ENCODE peak calls at places on chromosomes 4 and X, in four cellular contexts. V, K, U and H are unnamed samples.

GRCh38 chr4:98377626-98378025 is 116.4 kb downstream of the RAP1GDS1 start:
- DNase-seq in V (no peak), K (no peak), U (no peak), H (no peak)

GRCh38 chrX:115367956-115368355 is 78.4 kb downstream of the LUZP4 start:
- DNase-seq in V (no peak), K (no peak), U (peak), H (no peak)

GRCh38 chr4:47468686-47469365 is 5.3 kb upstream of the COMMD8 start:
- DNase-seq in V (no peak), K (no peak), U (no peak), H (no peak)

GRCh38 chrX:70132244-70132643 is 1.0 kb upstream of the IGBP1 start:
- DNase-seq in V (no peak), K (no peak), U (peak), H (no peak)

GRCh38 chr4:26088433-26088928 is 174.5 kb downstream of the SMIM20 start:
- DNase-seq in V (peak), K (no peak), U (peak), H (no peak)

GRCh38 chrX:24561121-24561520 is 86.0 kb downstream of the PCYT1B start:
- DNase-seq in V (no peak), K (peak), U (peak), H (no peak)

GRCh38 chr4:129218355-129218754 is 122.4 kb downstream of the C4orf33 start:
- DNase-seq in V (peak), K (peak), U (peak), H (no peak)

GRCh38 chr4:157204634-157205244 is 15.8 kb upstream of the GRIA2 start:
- DNase-seq in V (peak), K (peak), U (peak), H (peak)

DNA sequence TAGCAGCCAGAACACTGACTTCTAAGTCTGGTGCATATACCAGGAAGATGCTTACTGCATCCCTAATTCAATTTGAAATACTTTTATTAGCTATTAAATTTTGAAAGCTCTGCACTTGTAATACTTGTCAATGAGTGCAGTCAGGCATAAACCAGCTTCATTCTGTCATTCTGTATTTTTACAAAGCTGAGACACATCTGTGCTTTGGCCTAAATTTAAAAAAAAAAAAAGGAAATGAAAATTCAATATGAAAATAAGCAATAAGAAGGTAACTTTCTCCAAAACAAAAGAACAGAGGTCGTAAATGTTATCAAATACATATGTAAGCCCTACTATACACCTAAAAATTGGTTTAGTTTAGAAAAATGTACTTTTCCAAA is 7.0 kb downstream of the SMIM14 start:
- DNase-seq in V (no peak), K (no peak), U (no peak), H (no peak)
- TF ChIP-seq CTCF in V (no peak), K (no peak), U (no peak), H (no peak)

GRCh38 chrX:66766318-66766717 is 127.4 kb upstream of the EDA2R start:
- DNase-seq in V (no peak), K (no peak), U (no peak), H (no peak)

GRCh38 chrX:66756717-66757116 is 117.8 kb upstream of the EDA2R start:
- DNase-seq in V (no peak), K (no peak), U (no peak), H (no peak)

DNA sequence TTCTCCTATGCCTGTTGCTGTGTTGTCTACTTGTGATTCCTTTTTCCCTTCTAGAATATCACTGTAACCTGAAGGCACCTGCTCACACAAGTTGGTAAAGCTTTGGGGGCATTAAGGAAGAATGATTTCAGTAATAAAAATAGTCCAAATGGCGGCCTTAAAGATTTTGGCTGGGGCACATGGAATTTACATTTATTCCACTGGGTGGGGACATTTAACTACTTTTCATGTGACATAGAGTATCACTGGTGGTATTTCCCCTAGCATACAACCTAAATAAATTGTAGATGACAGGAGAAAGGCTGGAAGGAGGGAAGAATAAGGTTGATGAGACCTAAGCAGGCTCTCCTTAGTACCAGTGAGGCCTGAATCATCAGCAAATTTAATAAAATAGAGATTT is 121.8 kb upstream of the EDA2R start:
- DNase-seq in V (no peak), K (peak), U (peak), H (no peak)
- TF ChIP-seq CTCF in V (no peak), K (peak), U (no peak), H (no peak)

GRCh38 chr4:155614111-155614762 is 52.4 kb upstream of the GUCY1A1 start:
- DNase-seq in V (no peak), K (no peak), U (no peak), H (no peak)
- TF ChIP-seq CTCF in V (no peak), K (no peak), U (no peak), H (no peak)

GRCh38 chr4:163758032-163758431 is 263.5 kb downstream of the TMA16 start:
- DNase-seq in V (no peak), K (no peak), U (no peak), H (no peak)

GRCh38 chr4:163755013-163755412 is 260.5 kb downstream of the TMA16 start:
- DNase-seq in V (no peak), K (peak), U (peak), H (no peak)
- TF ChIP-seq CTCF in V (peak), K (peak), U (peak), H (no peak)

DNA sequence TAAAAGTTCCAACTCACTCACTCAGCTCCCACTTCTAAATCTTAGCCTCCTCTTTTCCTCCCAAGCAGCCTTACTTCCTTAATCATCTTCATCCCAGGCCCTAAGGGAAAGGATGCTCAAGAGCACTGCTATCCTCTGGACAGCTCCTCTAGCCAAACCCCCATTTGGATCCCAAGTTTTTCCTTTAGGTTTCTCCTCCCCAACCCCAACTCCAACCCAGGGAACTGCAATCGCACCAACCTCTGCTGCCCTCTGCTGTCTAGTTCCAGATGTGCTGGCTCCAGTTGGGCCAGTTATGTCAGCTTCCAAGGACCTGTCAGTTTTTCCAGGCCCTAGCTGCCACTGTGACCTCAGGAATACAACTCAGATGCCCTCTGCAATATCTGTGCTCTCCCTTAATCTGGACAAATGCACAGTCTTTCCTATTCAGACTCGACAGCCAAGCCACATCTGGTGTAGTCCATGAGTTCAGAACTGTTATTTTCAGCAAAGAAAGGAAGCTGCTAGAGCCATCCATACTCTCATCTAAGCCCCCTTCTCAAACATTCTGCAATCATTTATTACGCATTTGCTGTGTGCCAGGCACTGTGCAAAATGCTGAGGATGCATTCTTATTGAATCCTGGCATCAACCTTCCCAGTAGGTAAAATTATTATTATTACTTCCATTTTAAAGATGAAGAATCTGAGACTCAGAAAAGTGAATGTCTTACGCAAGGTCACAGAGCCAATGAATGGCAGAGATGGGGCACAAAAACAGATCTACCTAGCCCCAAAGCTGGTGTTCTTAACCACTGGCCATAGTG is 12.3 kb upstream of the XPNPEP2 start:
- DNase-seq in V (peak), K (peak), U (peak), H (peak)
- TF ChIP-seq CTCF in V (peak), K (peak), U (peak), H (peak)